ENCODE peak calls at places on chromosome 2, in seven cellular contexts. Q is NCI-H1930; O is fibroblast of the conjunctiva; X is HepG2; T is choroid plexus epithelial cell; W is activated naive CD4-positive, alpha-beta T cell; D is NCI-H510A. L is an unnamed sample.

GRCh38 chr2:235747868-235748144 is 254.0 kb downstream of the AGAP1 start:
- DNase-seq in T (no peak), Q (no peak), X (no peak), W (no peak), O (no peak), D (no peak), L (peak)

GRCh38 chr2:121008978-121009377 is 273.3 kb downstream of the GLI2 start:
- DNase-seq in X (no peak), Q (no peak), O (no peak), W (no peak), D (no peak), T (peak), L (no peak)

GRCh38 chr2:29755829-29756228 is 165.6 kb downstream of the ALK start:
- DNase-seq in T (no peak), D (no peak), W (no peak), Q (no peak), X (no peak), O (no peak), L (no peak)

GRCh38 chr2:56210291-56210690 is 26.5 kb downstream of the CCDC85A start:
- DNase-seq in Q (no peak), T (no peak), D (no peak), O (no peak), W (no peak), X (no peak), L (no peak)

GRCh38 chr2:203891474-203891873 is 23.9 kb downstream of the CTLA4 start:
- DNase-seq in X (no peak), W (no peak), O (no peak), D (no peak), Q (no peak), T (peak), L (no peak)

GRCh38 chr2:144515694-144516416 is 4.1 kb downstream of the ZEB2 start:
- DNase-seq in T (peak), W (no peak), D (no peak), X (no peak), Q (no peak), O (no peak), L (no peak)

GRCh38 chr2:149645391-149645790 is 57.8 kb upstream of the MMADHC start:
- DNase-seq in W (no peak), Q (no peak), O (no peak), D (no peak), X (no peak), T (peak), L (no peak)

GRCh38 chr2:230714122-230714453 is 1.4 kb downstream of the CAB39 start:
- DNase-seq in T (peak), Q (no peak), O (peak), X (peak), D (no peak), W (no peak), L (peak)

GRCh38 chr2:120863661-120864320 is 128.1 kb downstream of the GLI2 start:
- DNase-seq in T (peak), D (no peak), Q (no peak), W (no peak), O (no peak), X (no peak), L (peak)

GRCh38 chr2:218870984-218871344 is 9.7 kb upstream of the WNT10A start:
- DNase-seq in D (no peak), Q (no peak), W (no peak), T (no peak), X (no peak), O (no peak), L (no peak)

GRCh38 chr2:219522111-219523030 is 8.1 kb downstream of the ASIC4 start:
- DNase-seq in Q (no peak), D (peak), T (peak), X (no peak), W (no peak), O (no peak), L (no peak)

GRCh38 chr2:17851731-17852585 is 26.5 kb upstream of the KCNS3 start:
- DNase-seq in T (peak), D (peak), Q (peak), X (peak), W (no peak), O (peak), L (peak)

GRCh38 chr2:70850905-70851304 is 15.3 kb upstream of the CD207 start:
- DNase-seq in X (no peak), O (no peak), Q (no peak), W (no peak), T (no peak), D (no peak), L (no peak)

GRCh38 chr2:201383156-201383555 is 26.0 kb upstream of the FLACC1 start:
- DNase-seq in D (no peak), O (no peak), Q (no peak), X (no peak), W (no peak), T (no peak), L (peak)

GRCh38 chr2:238459081-238459629 is 32.4 kb downstream of the ASB1 start:
- DNase-seq in T (peak), D (no peak), O (peak), W (no peak), Q (no peak), X (no peak), L (no peak)

GRCh38 chr2:127640082-127641072 is 5.6 kb upstream of the GPR17 start:
- DNase-seq in W (no peak), T (no peak), D (peak), Q (no peak), X (peak), O (no peak), L (peak)

GRCh38 chr2:231795525-231796327 is 9.5 kb downstream of the COPS7B start:
- DNase-seq in W (no peak), T (peak), Q (no peak), O (peak), D (peak), X (peak), L (peak)

GRCh38 chr2:73114273-73114867 is 1.6 kb upstream of the RAB11FIP5 start:
- DNase-seq in T (no peak), D (no peak), W (no peak), O (no peak), X (no peak), Q (no peak), L (no peak)

GRCh38 chr2:216606551-216607527 is 26.4 kb upstream of the IGFBP2 start:
- DNase-seq in W (no peak), X (no peak), D (peak), O (no peak), Q (no peak), T (no peak), L (peak)

GRCh38 chr2:220628252-220628651 is 943.9 kb downstream of the EPHA4 start:
- DNase-seq in O (peak), Q (no peak), D (no peak), X (no peak), W (no peak), T (no peak), L (no peak)

GRCh38 chr2:234978466-234979203 is 26.8 kb downstream of the SH3BP4 start:
- DNase-seq in T (no peak), Q (no peak), W (no peak), D (no peak), X (peak), O (no peak), L (peak)

GRCh38 chr2:6506311-6507258 is 359.1 kb downstream of the CMPK2 start:
- DNase-seq in O (peak), W (no peak), X (no peak), D (no peak), Q (no peak), T (peak), L (peak)

GRCh38 chr2:168183308-168183997 is 63.9 kb downstream of the STK39 start:
- DNase-seq in Q (no peak), W (no peak), X (no peak), D (no peak), O (no peak), T (no peak), L (no peak)

GRCh38 chr2:99066602-99067001 is 74.9 kb upstream of the C2orf15 start:
- DNase-seq in Q (no peak), X (peak), D (peak), T (peak), O (peak), W (no peak), L (peak)

GRCh38 chr2:217160978-217161973 is 301.4 kb upstream of the TNP1 start:
- DNase-seq in X (no peak), D (no peak), Q (no peak), O (no peak), W (no peak), T (no peak), L (no peak)

GRCh38 chr2:34254272-34254882 is 655.3 kb upstream of the FAM98A start:
- DNase-seq in T (no peak), W (no peak), O (no peak), Q (no peak), D (no peak), X (no peak), L (peak)

GRCh38 chr2:240596080-240596460 is 9.5 kb downstream of the CAPN10 start:
- DNase-seq in D (no peak), W (no peak), Q (no peak), T (no peak), X (no peak), O (no peak), L (no peak)

GRCh38 chr2:133421516-133422324 is 146.5 kb downstream of the NCKAP5 start:
- DNase-seq in X (peak), Q (no peak), T (peak), O (no peak), D (no peak), W (no peak), L (peak)

GRCh38 chr2:239932881-239933735 is 92.0 kb downstream of the NDUFA10 start:
- DNase-seq in Q (no peak), W (no peak), D (no peak), X (no peak), O (no peak), T (no peak), L (no peak)

GRCh38 chr2:164496881-164497280 is 124.4 kb downstream of the GRB14 start:
- DNase-seq in W (no peak), Q (no peak), D (no peak), O (no peak), T (no peak), X (no peak), L (no peak)

GRCh38 chr2:15964936-15965563 is 24.7 kb downstream of the MYCN start:
- DNase-seq in D (no peak), O (no peak), W (no peak), X (no peak), T (no peak), Q (no peak), L (peak)

GRCh38 chr2:218708086-218708485 is 2.5 kb upstream of the TTLL4 start:
- DNase-seq in T (no peak), D (no peak), Q (no peak), O (no peak), X (no peak), W (no peak), L (no peak)

GRCh38 chr2:54088191-54088634 is 27.2 kb upstream of the ACYP2 start:
- DNase-seq in T (peak), W (no peak), O (no peak), X (no peak), D (no peak), Q (no peak), L (no peak)

L was measured in small intestine.